ENCODE peak calls at places on chromosome 1, in ten cellular contexts. One of them, this sample, is unnamed.

GRCh38 chr1:211579434-211580302 is 707 bp upstream of the SLC30A1 start:
- DNase-seq in BJ: no peak
- DNase-seq in cardiac muscle cell: peak; percentile 93
- DNase-seq in NCI-H1092: peak; percentile 74
- DNase-seq in pulmonary artery endothelial cell: no peak
- DNase-seq in KBM-7: peak; percentile 59
- DNase-seq in H54: peak; percentile 50
- DNase-seq in activated CD8-positive, alpha-beta memory T cell treated with anti-CD3 and anti-CD28 coated beads for 24 hours: no peak
- DNase-seq in kidney: peak; percentile 95
- DNase-seq in effector memory CD4-positive, alpha-beta T cell: no peak
- DNase-seq in this sample: peak; percentile 73

GRCh38 chr1:48084826-48085225 is 87.6 kb upstream of the TRABD2B start:
- DNase-seq in activated CD8-positive, alpha-beta memory T cell treated with anti-CD3 and anti-CD28 coated beads for 24 hours: no peak
- DNase-seq in H54: no peak
- DNase-seq in KBM-7: no peak
- DNase-seq in NCI-H1092: no peak
- DNase-seq in BJ: no peak
- DNase-seq in effector memory CD4-positive, alpha-beta T cell: no peak
- DNase-seq in cardiac muscle cell: no peak
- DNase-seq in pulmonary artery endothelial cell: no peak
- DNase-seq in kidney: no peak
- DNase-seq in this sample: no peak

GRCh38 chr1:89608627-89609338 is 24.1 kb upstream of the LRRC8C start:
- DNase-seq in cardiac muscle cell: no peak
- DNase-seq in BJ: no peak
- DNase-seq in kidney: peak; percentile 76
- DNase-seq in pulmonary artery endothelial cell: no peak
- DNase-seq in NCI-H1092: no peak
- DNase-seq in effector memory CD4-positive, alpha-beta T cell: peak; percentile 43
- DNase-seq in KBM-7: no peak
- DNase-seq in activated CD8-positive, alpha-beta memory T cell treated with anti-CD3 and anti-CD28 coated beads for 24 hours: peak; percentile 86
- DNase-seq in H54: no peak
- DNase-seq in this sample: no peak

GRCh38 chr1:188665477-188665876 is 1812.2 kb downstream of the BRINP3 start:
- DNase-seq in H54: no peak
- DNase-seq in KBM-7: no peak
- DNase-seq in pulmonary artery endothelial cell: no peak
- DNase-seq in cardiac muscle cell: no peak
- DNase-seq in BJ: no peak
- DNase-seq in activated CD8-positive, alpha-beta memory T cell treated with anti-CD3 and anti-CD28 coated beads for 24 hours: no peak
- DNase-seq in kidney: no peak
- DNase-seq in NCI-H1092: no peak
- DNase-seq in effector memory CD4-positive, alpha-beta T cell: no peak
- DNase-seq in this sample: no peak

GRCh38 chr1:17046043-17046657 is 7.7 kb downstream of the SDHB start:
- DNase-seq in activated CD8-positive, alpha-beta memory T cell treated with anti-CD3 and anti-CD28 coated beads for 24 hours: no peak
- DNase-seq in cardiac muscle cell: peak; percentile 55
- DNase-seq in kidney: no peak
- DNase-seq in effector memory CD4-positive, alpha-beta T cell: no peak
- DNase-seq in pulmonary artery endothelial cell: peak; percentile 39
- DNase-seq in H54: peak; percentile 22
- DNase-seq in KBM-7: peak; percentile 54
- DNase-seq in NCI-H1092: peak; percentile 3
- DNase-seq in BJ: peak; percentile 8
- DNase-seq in this sample: no peak

GRCh38 chr1:9211291-9211811 is 23.2 kb upstream of the H6PD start:
- DNase-seq in BJ: no peak
- DNase-seq in cardiac muscle cell: no peak
- DNase-seq in KBM-7: no peak
- DNase-seq in kidney: no peak
- DNase-seq in activated CD8-positive, alpha-beta memory T cell treated with anti-CD3 and anti-CD28 coated beads for 24 hours: no peak
- DNase-seq in effector memory CD4-positive, alpha-beta T cell: no peak
- DNase-seq in H54: peak; percentile 45
- DNase-seq in NCI-H1092: no peak
- DNase-seq in pulmonary artery endothelial cell: no peak
- DNase-seq in this sample: no peak

GRCh38 chr1:59900640-59901039 is 25.9 kb downstream of the CYP2J2 start:
- DNase-seq in BJ: no peak
- DNase-seq in kidney: no peak
- DNase-seq in pulmonary artery endothelial cell: no peak
- DNase-seq in NCI-H1092: no peak
- DNase-seq in activated CD8-positive, alpha-beta memory T cell treated with anti-CD3 and anti-CD28 coated beads for 24 hours: no peak
- DNase-seq in cardiac muscle cell: no peak
- DNase-seq in effector memory CD4-positive, alpha-beta T cell: no peak
- DNase-seq in H54: no peak
- DNase-seq in KBM-7: no peak
- DNase-seq in this sample: no peak

GRCh38 chr1:27981146-27981545 is 21.4 kb downstream of the XKR8 start:
- DNase-seq in cardiac muscle cell: no peak
- DNase-seq in kidney: no peak
- DNase-seq in pulmonary artery endothelial cell: no peak
- DNase-seq in effector memory CD4-positive, alpha-beta T cell: no peak
- DNase-seq in KBM-7: no peak
- DNase-seq in activated CD8-positive, alpha-beta memory T cell treated with anti-CD3 and anti-CD28 coated beads for 24 hours: no peak
- DNase-seq in BJ: no peak
- DNase-seq in H54: no peak
- DNase-seq in NCI-H1092: no peak
- DNase-seq in this sample: no peak

GRCh38 chr1:10399487-10399917 is 638 bp downstream of the PGD start:
- DNase-seq in activated CD8-positive, alpha-beta memory T cell treated with anti-CD3 and anti-CD28 coated beads for 24 hours: no peak
- DNase-seq in pulmonary artery endothelial cell: no peak
- DNase-seq in cardiac muscle cell: no peak
- DNase-seq in H54: no peak
- DNase-seq in NCI-H1092: no peak
- DNase-seq in effector memory CD4-positive, alpha-beta T cell: no peak
- DNase-seq in KBM-7: peak; percentile 39
- DNase-seq in BJ: no peak
- DNase-seq in kidney: peak; percentile 75
- DNase-seq in this sample: no peak